ENCODE peak calls at places on chromosomes 1 and 21, in ten cellular contexts. Y is left ventricle myocardium inferior; A is SK-N-MC; R is caudate nucleus; J is GM19239; C is GM12892; V is gastrocnemius medialis; L is activated naive CD4-positive, alpha-beta T cell; O is neural crest cell; I is astrocyte of the hippocampus. S is an unnamed sample.

GRCh38 chr1:234956821-234957329 is 171.8 kb downstream of the TOMM20 start:
- DNase-seq in Y (no peak), A (no peak), R (no peak), J (no peak), C (no peak), V (no peak), L (no peak), O (no peak), I (no peak), S (no peak)

GRCh38 chr1:210598135-210598652 is 269.5 kb downstream of the HHAT start:
- DNase-seq in Y (no peak), A (no peak), R (no peak), J (no peak), C (no peak), V (peak; percentile 41), L (no peak), O (no peak), I (peak; percentile 95), S (no peak)

GRCh38 chr1:202856034-202856433 is 32.9 kb downstream of the RABIF start:
- DNase-seq in Y (no peak), A (no peak), R (no peak), J (no peak), C (no peak), V (no peak), L (no peak), O (no peak), I (no peak), S (no peak)

GRCh38 chr1:84365225-84366221 is 32.8 kb upstream of the DNASE2B start:
- DNase-seq in Y (no peak), A (no peak), R (no peak), J (no peak), C (no peak), V (no peak), L (no peak), O (no peak), I (peak; percentile 92), S (peak; percentile 42)

GRCh38 chr1:16367258-16367967 is 371 bp downstream of the SZRD1 start:
- DNase-seq in Y (peak; percentile 82), A (no peak), R (peak; percentile 86), J (peak; percentile 68), C (peak; percentile 64), V (peak; percentile 68), L (peak; percentile 72), O (peak; percentile 60), I (peak; percentile 92), S (peak; percentile 88)

GRCh38 chr1:192171123-192171522 is 12.9 kb downstream of the RGS18 start:
- DNase-seq in Y (no peak), A (no peak), R (no peak), J (no peak), C (no peak), V (no peak), L (no peak), O (no peak), I (no peak), S (no peak)

GRCh38 chr1:64616039-64616438 is 128.8 kb upstream of the RAVER2 start:
- DNase-seq in Y (no peak), A (no peak), R (no peak), J (no peak), C (no peak), V (peak; percentile 63), L (no peak), O (no peak), I (no peak), S (no peak)

GRCh38 chr1:56545711-56546110 is 33.7 kb downstream of the PLPP3 start:
- DNase-seq in Y (peak; percentile 60), A (no peak), R (no peak), J (no peak), C (no peak), V (peak; percentile 17), L (no peak), O (no peak), I (no peak), S (no peak)

GRCh38 chr1:197355248-197355995 is 87.4 kb downstream of the CRB1 start:
- DNase-seq in Y (no peak), A (no peak), R (no peak), J (no peak), C (no peak), V (no peak), L (no peak), O (no peak), I (no peak), S (no peak)

GRCh38 chr1:232383455-232384074 is 246.4 kb downstream of the SIPA1L2 start:
- DNase-seq in Y (no peak), A (no peak), R (no peak), J (no peak), C (no peak), V (no peak), L (no peak), O (no peak), I (no peak), S (no peak)

GRCh38 chr1:241696172-241696814 is 44.2 kb downstream of the WDR64 start:
- DNase-seq in Y (no peak), A (no peak), R (no peak), J (no peak), C (no peak), V (no peak), L (no peak), O (no peak), I (no peak), S (no peak)

GRCh38 chr1:156319664-156320063 is 18.4 kb downstream of the CCT3 start:
- DNase-seq in Y (no peak), A (no peak), R (no peak), J (no peak), C (no peak), V (no peak), L (no peak), O (no peak), I (peak; percentile 53), S (no peak)

GRCh38 chr1:223556414-223557124 is 108.9 kb downstream of the CAPN8 start:
- DNase-seq in Y (no peak), A (no peak), R (no peak), J (peak; percentile 18), C (peak; percentile 44), V (no peak), L (no peak), O (peak; percentile 48), I (no peak), S (peak; percentile 64)

GRCh38 chr1:159008744-159009188 is 941 bp upstream of the IFI16 start:
- DNase-seq in Y (no peak), A (no peak), R (no peak), J (no peak), C (no peak), V (no peak), L (peak; percentile 11), O (no peak), I (no peak), S (peak; percentile 71)

GRCh38 chr1:198876371-198876871 is 237.6 kb downstream of the PTPRC start:
- DNase-seq in Y (no peak), A (no peak), R (no peak), J (no peak), C (no peak), V (no peak), L (no peak), O (peak; percentile 26), I (peak; percentile 49), S (no peak)

GRCh38 chr1:63261736-63262142 is 60.6 kb upstream of the FOXD3 start:
- DNase-seq in Y (no peak), A (no peak), R (no peak), J (no peak), C (no peak), V (peak; percentile 56), L (no peak), O (no peak), I (no peak), S (no peak)

GRCh38 chr21:28148400-28149064 is 844.1 kb downstream of the LTN1 start:
- DNase-seq in Y (no peak), A (no peak), R (no peak), J (no peak), C (no peak), V (no peak), L (no peak), O (no peak), I (peak; percentile 9), S (no peak)

GRCh38 chr1:77025599-77025998 is 158.3 kb downstream of the ST6GALNAC5 start:
- DNase-seq in Y (no peak), A (no peak), R (no peak), J (no peak), C (no peak), V (no peak), L (no peak), O (no peak), I (no peak), S (no peak)

GRCh38 chr1:24084050-24084449 is 27.9 kb downstream of the MYOM3 start:
- DNase-seq in Y (no peak), A (no peak), R (no peak), J (no peak), C (no peak), V (no peak), L (no peak), O (no peak), I (no peak), S (no peak)

GRCh38 chr1:208238710-208239517 is 5.3 kb downstream of the PLXNA2 start:
- DNase-seq in Y (no peak), A (no peak), R (no peak), J (no peak), C (no peak), V (no peak), L (no peak), O (no peak), I (peak; percentile 76), S (no peak)

GRCh38 chr21:45973475-45974072 is 8.0 kb upstream of the COL6A1 start:
- DNase-seq in Y (peak; percentile 87), A (peak; percentile 62), R (peak; percentile 31), J (peak; percentile 85), C (peak; percentile 80), V (no peak), L (peak; percentile 60), O (peak; percentile 83), I (peak; percentile 92), S (peak; percentile 87)

GRCh38 chr1:87398644-87399043 is 70.0 kb downstream of the LMO4 start:
- DNase-seq in Y (no peak), A (no peak), R (no peak), J (no peak), C (no peak), V (no peak), L (no peak), O (no peak), I (peak; percentile 56), S (no peak)

GRCh38 chr1:163472267-163472666 is 150.5 kb downstream of the NUF2 start:
- DNase-seq in Y (no peak), A (no peak), R (no peak), J (no peak), C (no peak), V (no peak), L (no peak), O (no peak), I (no peak), S (no peak)

GRCh38 chr1:32774950-32775634 is 42.1 kb downstream of the YARS1 start:
- DNase-seq in Y (no peak), A (peak; percentile 39), R (no peak), J (no peak), C (no peak), V (no peak), L (no peak), O (no peak), I (peak; percentile 93), S (no peak)

GRCh38 chr1:157133431-157133830 is 4.8 kb downstream of the ETV3 start:
- DNase-seq in Y (no peak), A (no peak), R (no peak), J (no peak), C (no peak), V (no peak), L (no peak), O (no peak), I (no peak), S (no peak)

GRCh38 chr1:161197560-161198205 is 1.2 kb downstream of the ADAMTS4 start:
- DNase-seq in Y (no peak), A (no peak), R (no peak), J (no peak), C (no peak), V (no peak), L (no peak), O (no peak), I (no peak), S (no peak)

GRCh38 chr1:54425152-54425584 is 19.0 kb upstream of the SSBP3 start:
- DNase-seq in Y (no peak), A (no peak), R (no peak), J (no peak), C (no peak), V (no peak), L (no peak), O (no peak), I (no peak), S (no peak)

GRCh38 chr1:12530462-12531168 is 87.4 kb downstream of the DHRS3 start:
- DNase-seq in Y (no peak), A (no peak), R (no peak), J (no peak), C (no peak), V (no peak), L (no peak), O (no peak), I (no peak), S (no peak)